ENCODE peak calls at places on chromosomes 2 and 18, in six cellular contexts. P, W, E, D, G and B are unnamed samples.

GRCh38 chr18:49008156-49008555 is 57.4 kb upstream of the SMAD7 start:
- DNase-seq in P (no peak), W (no peak), E (no peak), D (no peak), G (no peak), B (no peak)

GRCh38 chr2:85156141-85156540 is 22.9 kb downstream of the TCF7L1 start:
- DNase-seq in P (no peak), W (no peak), E (no peak), D (no peak), G (no peak), B (no peak)

GRCh38 chr2:3222636-3223035 is 155.0 kb downstream of the EIPR1 start:
- DNase-seq in P (no peak), W (no peak), E (no peak), D (no peak), G (no peak), B (no peak)

GRCh38 chr2:29105375-29105774 is 9.8 kb upstream of the CLIP4 start:
- DNase-seq in P (no peak), W (no peak), E (no peak), D (no peak), G (no peak), B (no peak)

GRCh38 chr2:236117861-236118269 is 50.3 kb downstream of the GBX2 start:
- DNase-seq in P (no peak), W (no peak), E (no peak), D (no peak), G (no peak), B (no peak)

GRCh38 chr2:176647325-176648155 is 378.3 kb downstream of the MTX2 start:
- DNase-seq in P (no peak), W (no peak), E (no peak), D (no peak), G (no peak), B (no peak)

GRCh38 chr18:58208207-58208944 is 164.3 kb downstream of the NEDD4L start:
- DNase-seq in P (no peak), W (no peak), E (no peak), D (no peak), G (no peak), B (no peak)

GRCh38 chr2:74921236-74921736 is 37.2 kb upstream of the POLE4 start:
- DNase-seq in P (no peak), W (no peak), E (no peak), D (no peak), G (no peak), B (no peak)

GRCh38 chr18:35080058-35080457 is 38.8 kb downstream of the MAPRE2 start:
- DNase-seq in P (no peak), W (no peak), E (no peak), D (no peak), G (no peak), B (no peak)

GRCh38 chr2:143575340-143575739 is 446.1 kb downstream of the ARHGAP15 start:
- DNase-seq in P (no peak), W (no peak), E (no peak), D (no peak), G (peak; percentile 41), B (no peak)

GRCh38 chr2:205369813-205370212 is 312.5 kb upstream of the NRP2 start:
- DNase-seq in P (no peak), W (no peak), E (no peak), D (no peak), G (no peak), B (no peak)

GRCh38 chr2:68280846-68281245 is 28.5 kb upstream of the PPP3R1 start:
- DNase-seq in P (no peak), W (no peak), E (no peak), D (no peak), G (no peak), B (no peak)

GRCh38 chr2:19883486-19883885 is 18.3 kb downstream of the TTC32 start:
- DNase-seq in P (peak; percentile 29), W (no peak), E (no peak), D (no peak), G (no peak), B (no peak)

GRCh38 chr2:73037947-73038585 is 33.4 kb downstream of the SFXN5 start:
- DNase-seq in P (no peak), W (no peak), E (no peak), D (no peak), G (no peak), B (no peak)

GRCh38 chr18:43009666-43010065 is 105.8 kb downstream of the RIT2 start:
- DNase-seq in P (no peak), W (no peak), E (no peak), D (no peak), G (no peak), B (no peak)

GRCh38 chr2:151927501-151928221 is 99.4 kb upstream of the ARL5A start:
- DNase-seq in P (no peak), W (no peak), E (no peak), D (no peak), G (no peak), B (no peak)

GRCh38 chr18:58862851-58863538 is 1.7 kb upstream of the ZNF532 start:
- DNase-seq in P (no peak), W (peak; percentile 27), E (no peak), D (peak; percentile 66), G (no peak), B (peak; percentile 52)

GRCh38 chr2:199962203-199962602 is 6.8 kb downstream of the MAIP1 start:
- DNase-seq in P (no peak), W (no peak), E (no peak), D (no peak), G (no peak), B (no peak)

GRCh38 chr2:236825989-236826510 is 256.4 kb downstream of the ACKR3 start:
- DNase-seq in P (peak; percentile 8), W (no peak), E (no peak), D (no peak), G (no peak), B (no peak)

GRCh38 chr2:240433973-240434727 is 1.3 kb upstream of the GPC1 start:
- DNase-seq in P (peak; percentile 79), W (no peak), E (no peak), D (peak; percentile 82), G (peak; percentile 53), B (peak; percentile 71)

GRCh38 chr18:67589325-67589724 is 72.8 kb upstream of the DSEL start:
- DNase-seq in P (no peak), W (no peak), E (no peak), D (no peak), G (no peak), B (no peak)

GRCh38 chr2:48175656-48176055 is 269.4 kb upstream of the FBXO11 start:
- DNase-seq in P (no peak), W (no peak), E (no peak), D (no peak), G (no peak), B (no peak)

GRCh38 chr2:48175254-48175653 is 269.0 kb upstream of the FBXO11 start:
- DNase-seq in P (no peak), W (no peak), E (no peak), D (no peak), G (no peak), B (no peak)

GRCh38 chr2:48170281-48170680 is 264.0 kb upstream of the FBXO11 start:
- DNase-seq in P (no peak), W (no peak), E (no peak), D (no peak), G (no peak), B (no peak)

GRCh38 chr2:48174503-48174902 is 268.2 kb upstream of the FBXO11 start:
- DNase-seq in P (no peak), W (no peak), E (no peak), D (no peak), G (no peak), B (no peak)

DNA sequence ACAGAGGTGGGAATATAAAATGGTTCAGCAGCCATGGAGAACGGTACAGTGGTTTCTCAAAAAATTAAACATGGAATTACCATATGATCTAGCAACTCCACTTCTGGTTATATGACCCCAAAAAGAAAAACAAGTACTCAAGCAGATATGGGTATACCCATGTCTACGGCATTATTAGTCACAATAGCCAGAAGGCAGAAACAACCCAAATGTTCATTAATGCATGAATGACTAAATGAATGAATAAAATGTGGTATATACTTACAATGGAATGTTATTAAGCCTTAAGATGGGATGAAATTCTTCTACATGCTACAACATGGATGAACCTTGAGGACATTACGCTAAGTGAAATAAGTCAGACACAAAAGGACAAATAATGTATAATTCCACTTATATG is 266.8 kb upstream of the FBXO11 start:
- DNase-seq in P (no peak), W (no peak), E (no peak), D (no peak), G (no peak), B (no peak)
- TF ChIP-seq EP300 in P (no peak), W (no peak), E (no peak), D (no peak), G (no peak), B (no peak)

GRCh38 chr2:171514908-171515582 is 7.2 kb upstream of the CYBRD1 start:
- DNase-seq in P (no peak), W (no peak), E (no peak), D (no peak), G (peak; percentile 55), B (no peak)

GRCh38 chr2:171515672-171516298 is 6.5 kb upstream of the CYBRD1 start:
- DNase-seq in P (no peak), W (no peak), E (no peak), D (no peak), G (peak; percentile 75), B (no peak)

GRCh38 chr2:171512683-171513082 is 9.6 kb upstream of the CYBRD1 start:
- DNase-seq in P (no peak), W (no peak), E (no peak), D (no peak), G (no peak), B (no peak)

GRCh38 chr2:171516793-171517192 is 5.5 kb upstream of the CYBRD1 start:
- DNase-seq in P (no peak), W (no peak), E (no peak), D (no peak), G (peak; percentile 19), B (no peak)

GRCh38 chr2:171513719-171514160 is 8.5 kb upstream of the CYBRD1 start:
- DNase-seq in P (no peak), W (no peak), E (no peak), D (no peak), G (peak; percentile 86), B (no peak)
- TF ChIP-seq EP300 in P (no peak), W (no peak), E (no peak), D (no peak), G (peak; percentile 68), B (no peak)

GRCh38 chr18:78430171-78430857 is 549.3 kb upstream of the SALL3 start:
- DNase-seq in P (no peak), W (no peak), E (no peak), D (no peak), G (peak; percentile 12), B (no peak)
- TF ChIP-seq EP300 in P (no peak), W (no peak), E (no peak), D (no peak), G (no peak), B (no peak)

GRCh38 chr2:105404736-105405135 is 5.9 kb upstream of the FHL2 start:
- DNase-seq in P (no peak), W (no peak), E (no peak), D (no peak), G (no peak), B (no peak)

GRCh38 chr2:105405291-105405690 is 6.4 kb upstream of the FHL2 start:
- DNase-seq in P (no peak), W (no peak), E (no peak), D (no peak), G (no peak), B (no peak)

GRCh38 chr2:105407946-105408743 is 9.3 kb upstream of the FHL2 start:
- DNase-seq in P (no peak), W (no peak), E (no peak), D (no peak), G (no peak), B (no peak)

GRCh38 chr2:105403785-105404698 is 5.2 kb upstream of the FHL2 start:
- DNase-seq in P (no peak), W (no peak), E (no peak), D (no peak), G (peak; percentile 37), B (peak; percentile 51)

GRCh38 chr2:105406221-105406620 is 7.4 kb upstream of the FHL2 start:
- DNase-seq in P (no peak), W (no peak), E (no peak), D (no peak), G (peak; percentile 33), B (no peak)
- TF ChIP-seq EP300 in P (no peak), W (no peak), E (no peak), D (no peak), G (no peak), B (no peak)